ENCODE peak calls at places on chromosomes 2 and 18, in nine cellular contexts. N, Y, X, Z, I, E, D, P and T are unnamed samples.

GRCh38 chr2:102826904-102827303 is 65.1 kb downstream of the TMEM182 start:
- DNase-seq in I (no peak), D (no peak), X (no peak), P (peak), E (no peak), N (peak), Y (no peak), Z (peak), T (no peak)

GRCh38 chr2:8676191-8676914 is 5.5 kb upstream of the ID2 start:
- DNase-seq in N (peak), Y (no peak), P (peak), D (peak), Z (peak), E (peak), I (peak), X (peak), T (no peak)

GRCh38 chr2:240237609-240238151 is 97.2 kb upstream of the OTOS start:
- DNase-seq in I (peak), N (no peak), X (no peak), E (peak), Y (no peak), D (no peak), Z (peak), P (no peak), T (no peak)

GRCh38 chr2:32484907-32485306 is 128.1 kb downstream of the BIRC6 start:
- DNase-seq in Y (no peak), N (no peak), Z (peak), D (no peak), E (no peak), I (no peak), X (no peak), P (no peak), T (peak)

GRCh38 chr2:85584857-85585780 is 888 bp downstream of the VAMP5 start:
- DNase-seq in N (peak), I (no peak), D (peak), P (no peak), E (no peak), Y (no peak), Z (peak), X (peak), T (no peak)

GRCh38 chr2:187397870-187398269 is 50.2 kb downstream of the CALCRL start:
- DNase-seq in Z (no peak), Y (no peak), N (no peak), P (no peak), I (no peak), E (no peak), X (no peak), D (no peak), T (no peak)

GRCh38 chr2:213015387-213016165 is 135.8 kb downstream of the IKZF2 start:
- DNase-seq in X (no peak), I (no peak), E (no peak), Z (no peak), D (no peak), Y (no peak), P (no peak), N (no peak), T (no peak)

GRCh38 chr2:239956818-239957261 is 68.3 kb downstream of the NDUFA10 start:
- DNase-seq in D (peak), I (no peak), N (no peak), E (peak), P (peak), Y (no peak), Z (no peak), X (no peak), T (no peak)

GRCh38 chr2:216694201-216694825 is 1.0 kb downstream of the IGFBP5 start:
- DNase-seq in Y (no peak), D (no peak), I (no peak), N (peak), E (peak), P (peak), X (peak), Z (peak), T (no peak)

GRCh38 chr2:23757686-23758433 is 169.1 kb downstream of the ATAD2B start:
- DNase-seq in N (no peak), X (no peak), I (no peak), Y (no peak), E (no peak), P (no peak), D (no peak), Z (peak), T (no peak)

GRCh38 chr2:134362152-134362653 is 108.3 kb downstream of the MGAT5 start:
- DNase-seq in D (no peak), I (no peak), E (no peak), Z (peak), P (no peak), N (no peak), Y (no peak), X (no peak), T (no peak)

GRCh38 chr2:143994936-143995335 is 525.0 kb downstream of the ZEB2 start:
- DNase-seq in E (no peak), I (no peak), Y (no peak), Z (no peak), P (no peak), N (no peak), X (no peak), D (no peak), T (no peak)

GRCh38 chr2:210318891-210319290 is 3.9 kb upstream of the MYL1 start:
- DNase-seq in D (no peak), I (no peak), Z (no peak), P (no peak), E (no peak), X (no peak), Y (no peak), N (no peak), T (no peak)

GRCh38 chr18:46387426-46388131 is 269.4 kb downstream of the LOXHD1 start:
- DNase-seq in D (no peak), P (no peak), E (no peak), X (no peak), N (no peak), Y (no peak), I (no peak), Z (peak), T (no peak)

GRCh38 chr2:73243884-73244570 is 9.9 kb downstream of the CCT7 start:
- DNase-seq in E (no peak), Y (no peak), P (no peak), N (no peak), D (no peak), I (peak), X (no peak), Z (peak), T (peak)

GRCh38 chr2:210224660-210225460 is at the start of gene ACADL:
- DNase-seq in Z (peak), I (peak), X (peak), P (peak), N (peak), E (peak), Y (no peak), D (peak), T (no peak)

GRCh38 chr2:234335676-234336228 is 161.1 kb downstream of the ARL4C start:
- DNase-seq in Z (peak), N (no peak), D (peak), X (peak), E (no peak), Y (peak), I (no peak), P (peak), T (peak)

GRCh38 chr18:78601349-78601748 is 378.3 kb upstream of the SALL3 start:
- DNase-seq in Z (no peak), Y (no peak), X (no peak), D (no peak), I (no peak), P (no peak), E (no peak), N (no peak), T (no peak)

GRCh38 chr18:79515944-79516351 is 120.2 kb downstream of the NFATC1 start:
- DNase-seq in E (no peak), X (no peak), Y (peak), D (no peak), Z (no peak), P (no peak), I (peak), N (no peak), T (no peak)

GRCh38 chr2:231464576-231465540 is 574 bp upstream of the NCL start:
- DNase-seq in Z (peak), N (peak), P (peak), D (peak), I (peak), Y (peak), E (peak), X (peak), T (no peak)

GRCh38 chr2:53519925-53520629 is 247.5 kb upstream of the CHAC2 start:
- DNase-seq in D (no peak), Y (no peak), Z (no peak), E (no peak), I (no peak), X (no peak), N (no peak), P (no peak), T (no peak)

GRCh38 chr2:152093464-152093863 is 5.4 kb downstream of the CACNB4 start:
- DNase-seq in I (no peak), E (no peak), P (no peak), Y (no peak), N (no peak), X (no peak), Z (no peak), D (no peak), T (no peak)

GRCh38 chr2:1991126-1991525 is 246.8 kb upstream of the PXDN start:
- DNase-seq in N (no peak), X (no peak), I (no peak), Z (no peak), E (no peak), Y (no peak), P (no peak), D (no peak), T (no peak)

GRCh38 chr2:63054812-63055509 is 4.3 kb downstream of the OTX1 start:
- DNase-seq in N (peak), X (no peak), I (no peak), Z (no peak), Y (no peak), D (no peak), P (no peak), E (no peak), T (no peak)

GRCh38 chr2:163906410-163906809 is 170.6 kb upstream of the FIGN start:
- DNase-seq in Y (no peak), Z (no peak), N (no peak), D (no peak), P (no peak), E (no peak), X (no peak), I (no peak), T (no peak)

GRCh38 chr2:115782286-115782685 is 1339.8 kb downstream of the DPP10 start:
- DNase-seq in Z (no peak), Y (no peak), I (no peak), X (no peak), N (no peak), D (no peak), E (no peak), P (no peak), T (no peak)

GRCh38 chr2:235669983-235670962 is 176.4 kb downstream of the AGAP1 start:
- DNase-seq in E (peak), Y (no peak), P (peak), X (peak), N (peak), I (peak), Z (peak), D (peak), T (peak)

GRCh38 chr18:34223164-34223892 is 1.4 kb downstream of the NOL4 start:
- DNase-seq in D (peak), N (peak), Z (peak), P (no peak), X (no peak), Y (no peak), E (no peak), I (no peak), T (no peak)

GRCh38 chr2:46477912-46478311 is 1.5 kb upstream of the TMEM247 start:
- DNase-seq in X (no peak), P (no peak), Y (no peak), D (no peak), N (no peak), Z (no peak), I (no peak), E (no peak), T (no peak)

GRCh38 chr2:219643788-219644398 is 16.5 kb downstream of the SLC4A3 start:
- DNase-seq in Y (no peak), X (no peak), P (no peak), Z (no peak), I (no peak), E (peak), N (peak), D (no peak), T (no peak)

GRCh38 chr2:238077292-238077691 is 16.5 kb downstream of the SCLY start:
- DNase-seq in X (no peak), Y (no peak), D (no peak), Z (no peak), N (no peak), E (no peak), P (no peak), I (no peak), T (no peak)

GRCh38 chr2:159168707-159169106 is 117.8 kb downstream of the WDSUB1 start:
- DNase-seq in I (no peak), N (peak), E (no peak), Y (no peak), D (no peak), Z (no peak), P (no peak), X (no peak), T (no peak)

GRCh38 chr2:206323486-206323885 is 49.0 kb downstream of the ZDBF2 start:
- DNase-seq in D (no peak), N (peak), E (no peak), X (no peak), Y (no peak), Z (no peak), P (no peak), I (no peak), T (no peak)

GRCh38 chr2:224359569-224359968 is 42.3 kb downstream of the FAM124B start:
- DNase-seq in N (peak), I (no peak), P (no peak), D (no peak), X (no peak), E (no peak), Y (no peak), Z (no peak), T (no peak)

GRCh38 chr18:26656944-26657536 is 108.7 kb upstream of the KCTD1 start:
- DNase-seq in N (peak), E (peak), Y (no peak), Z (peak), D (peak), I (peak), P (peak), X (peak), T (no peak)

GRCh38 chr2:174902491-174903242 is 102.5 kb downstream of the CHN1 start:
- DNase-seq in E (no peak), I (no peak), N (no peak), X (no peak), Y (no peak), D (no peak), Z (no peak), P (no peak), T (no peak)

GRCh38 chr18:55781481-55781957 is 193.5 kb upstream of the TCF4 start:
- DNase-seq in N (peak), I (no peak), Y (no peak), X (peak), E (peak), P (peak), Z (peak), D (no peak), T (no peak)

GRCh38 chr2:206211657-206212255 is 52.1 kb downstream of the EEF1B2 start:
- DNase-seq in D (no peak), I (no peak), Y (no peak), P (no peak), N (no peak), Z (peak), X (no peak), E (no peak), T (peak)

GRCh38 chr2:10446631-10447030 is 1.5 kb downstream of the ODC1 start:
- DNase-seq in I (no peak), N (no peak), P (no peak), Y (no peak), D (peak), E (no peak), Z (no peak), X (no peak), T (no peak)
- H3K4me3 ChIP-seq in I (no peak), N (no peak), P (no peak), Y (peak), D (no peak), E (peak), Z (peak), X (peak), T (peak)

DNA sequence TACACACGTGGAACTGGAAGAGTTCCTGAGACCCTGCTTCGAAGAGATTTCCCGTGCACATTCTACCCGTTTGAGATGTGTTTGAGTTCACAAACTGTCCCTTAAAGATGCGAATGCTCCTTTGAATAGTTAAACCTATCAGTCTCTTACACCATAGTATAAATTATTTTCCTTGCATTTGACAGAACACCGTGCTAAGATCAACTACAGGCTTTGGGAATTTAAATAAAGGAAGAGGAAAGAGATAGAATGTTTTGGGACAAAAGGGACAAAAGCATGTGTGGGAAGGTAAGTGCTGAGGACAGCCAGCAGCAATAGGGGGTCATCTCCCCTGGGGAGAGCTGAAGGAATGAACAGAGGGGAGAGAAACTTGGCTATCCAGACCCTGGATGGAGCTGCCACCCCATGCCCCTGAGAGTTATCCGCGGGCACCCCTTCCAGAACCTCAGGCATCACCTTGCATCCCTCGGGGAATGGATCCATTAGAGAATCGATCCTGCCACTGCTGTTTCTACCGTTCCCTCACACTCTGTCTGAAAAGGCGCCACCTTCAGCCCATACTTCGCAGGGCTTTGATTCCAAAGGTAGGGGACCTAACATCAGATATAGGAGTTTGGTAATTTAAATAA is 890 bp upstream of the ADCY3 start:
- DNase-seq in Y (no peak), D (no peak), N (peak), E (peak), Z (peak), X (no peak), P (no peak), I (peak), T (no peak)
- TF ChIP-seq CTCF in Y (peak), D (no peak), N (peak), E (no peak), Z (peak), X (no peak), P (no peak), I (no peak), T (no peak)

GRCh38 chr2:28296243-28296642 is 96.4 kb upstream of the FOSL2 start:
- DNase-seq in X (no peak), I (no peak), E (no peak), D (no peak), P (no peak), N (no peak), Y (no peak), Z (peak), T (no peak)

GRCh38 chr2:28294451-28294850 is 98.2 kb upstream of the FOSL2 start:
- DNase-seq in P (no peak), Z (no peak), E (no peak), X (no peak), Y (no peak), N (no peak), I (no peak), D (no peak), T (no peak)

GRCh38 chr2:28293416-28293815 is 99.2 kb upstream of the FOSL2 start:
- DNase-seq in P (no peak), Z (peak), E (no peak), Y (no peak), I (no peak), N (no peak), X (no peak), D (no peak), T (no peak)

GRCh38 chr2:28291811-28292455 is 100.7 kb upstream of the FOSL2 start:
- DNase-seq in Z (no peak), P (no peak), I (no peak), E (no peak), D (no peak), N (no peak), Y (no peak), X (no peak), T (no peak)

GRCh38 chr2:28292491-28292890 is 100.2 kb upstream of the FOSL2 start:
- DNase-seq in D (no peak), N (no peak), P (no peak), I (no peak), X (no peak), Z (no peak), E (no peak), Y (no peak), T (no peak)
- H3K4me3 ChIP-seq in D (no peak), N (no peak), P (no peak), I (no peak), X (no peak), Z (no peak), E (no peak), Y (no peak), T (no peak)

GRCh38 chr2:111618953-111619902 is 264.8 kb downstream of the ANAPC1 start:
- DNase-seq in Y (no peak), X (no peak), P (no peak), I (no peak), Z (peak), D (no peak), E (no peak), N (peak), T (no peak)
- TF ChIP-seq CTCF in Y (no peak), X (peak), P (no peak), I (no peak), Z (peak), D (no peak), E (no peak), N (peak), T (no peak)

GRCh38 chr2:181228661-181229060 is 228.5 kb upstream of the ITGA4 start:
- DNase-seq in X (no peak), D (no peak), P (no peak), E (no peak), Y (no peak), I (no peak), N (no peak), Z (no peak), T (no peak)

GRCh38 chr2:181223239-181223638 is 233.9 kb upstream of the ITGA4 start:
- DNase-seq in P (no peak), I (no peak), Y (no peak), N (no peak), X (no peak), Z (no peak), E (no peak), D (no peak), T (no peak)

DNA sequence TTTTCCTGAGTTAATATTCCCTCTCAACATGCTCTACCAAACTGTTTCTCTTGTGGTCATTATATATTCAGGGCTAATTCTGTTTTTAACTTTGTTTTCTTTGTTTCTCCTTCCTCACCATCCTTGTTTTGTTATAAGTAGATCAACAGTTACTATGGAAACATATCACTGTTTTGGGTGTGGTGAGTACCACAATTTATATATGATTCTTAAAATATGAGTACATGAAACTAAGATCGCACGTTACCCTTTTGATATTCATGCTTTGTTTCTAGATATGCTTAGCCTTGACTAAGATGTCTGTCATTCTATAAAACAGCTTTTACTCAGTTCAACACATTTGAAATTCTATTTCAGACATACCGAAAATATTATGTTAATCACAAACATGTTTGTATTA is 232.3 kb upstream of the ITGA4 start:
- DNase-seq in Y (no peak), P (no peak), N (no peak), Z (no peak), I (no peak), E (no peak), X (no peak), D (no peak), T (no peak)
- H3K4me3 ChIP-seq in Y (no peak), P (no peak), N (no peak), Z (no peak), I (no peak), E (no peak), X (no peak), D (no peak), T (no peak)